ENCODE peak calls at places on chromosomes 3 and 15, in nine cellular contexts. P, S, V, H, E, C, Z, Q and X are unnamed samples.

GRCh38 chr15:68631621-68632051 is 52.8 kb downstream of the CORO2B start:
- DNase-seq in V (no peak), C (no peak), E (no peak), H (no peak), S (no peak), Q (no peak), Z (peak), P (no peak), X (peak)

GRCh38 chr3:54530091-54530490 is 397.8 kb downstream of the LRTM1 start:
- DNase-seq in V (no peak), Z (no peak), P (no peak), E (no peak), H (no peak), C (no peak), Q (no peak), S (no peak), X (no peak)

GRCh38 chr3:37765591-37766219 is 96.0 kb upstream of the CTDSPL start:
- DNase-seq in C (no peak), S (no peak), H (peak), E (no peak), Q (no peak), P (no peak), V (peak), Z (no peak), X (no peak)

GRCh38 chr15:94168250-94168649 is 63.1 kb upstream of the MCTP2 start:
- DNase-seq in S (no peak), H (no peak), P (no peak), V (no peak), Z (peak), C (peak), Q (no peak), E (no peak), X (no peak)

GRCh38 chr3:76585794-76586392 is 454.0 kb upstream of the ROBO2 start:
- DNase-seq in Z (peak), P (no peak), H (no peak), Q (peak), C (peak), E (no peak), S (no peak), V (no peak), X (no peak)

GRCh38 chr15:42890161-42890913 is 30.2 kb downstream of the TTBK2 start:
- DNase-seq in Q (no peak), H (peak), S (peak), V (peak), E (no peak), C (no peak), P (no peak), Z (peak), X (no peak)

GRCh38 chr15:26676115-26676514 is 96.8 kb downstream of the GABRB3 start:
- DNase-seq in H (no peak), V (no peak), S (no peak), C (no peak), Z (no peak), Q (no peak), P (no peak), E (no peak), X (no peak)

GRCh38 chr15:69939513-69940440 is 157.9 kb downstream of the TLE3 start:
- DNase-seq in Q (no peak), V (no peak), C (no peak), S (no peak), P (no peak), Z (peak), E (no peak), H (no peak), X (no peak)

GRCh38 chr3:191123231-191123630 is 75.8 kb upstream of the OSTN start:
- DNase-seq in H (no peak), Z (no peak), V (no peak), E (no peak), C (no peak), S (no peak), Q (no peak), P (no peak), X (no peak)

GRCh38 chr15:45903283-45903682 is 268.5 kb downstream of the SQOR start:
- DNase-seq in P (no peak), V (peak), Z (no peak), C (no peak), E (no peak), S (no peak), H (no peak), Q (no peak), X (no peak)

GRCh38 chr3:196292281-196292923 is 4.9 kb upstream of the PCYT1A start:
- DNase-seq in V (no peak), Z (peak), E (no peak), Q (peak), S (no peak), C (no peak), H (no peak), P (no peak), X (no peak)

GRCh38 chr15:52337198-52337853 is 41.7 kb upstream of the MYO5C start:
- DNase-seq in Z (peak), P (no peak), S (peak), H (no peak), Q (no peak), C (no peak), E (no peak), V (peak), X (no peak)

GRCh38 chr3:99250272-99250671 is 348.8 kb upstream of the DCBLD2 start:
- DNase-seq in C (no peak), E (no peak), H (no peak), P (no peak), Q (no peak), S (peak), Z (no peak), V (no peak), X (no peak)

GRCh38 chr15:81106560-81106959 is 27.5 kb upstream of the CFAP161 start:
- DNase-seq in S (no peak), Z (peak), C (peak), P (peak), Q (peak), V (peak), E (no peak), H (peak), X (peak)

GRCh38 chr3:138187296-138188012 is at the start of gene ARMC8:
- DNase-seq in E (peak), P (peak), C (no peak), Z (peak), S (no peak), V (peak), H (no peak), Q (no peak), X (peak)

GRCh38 chr3:192819001-192819569 is 91.7 kb upstream of the FGF12 start:
- DNase-seq in H (no peak), C (no peak), Z (no peak), V (peak), P (no peak), Q (no peak), E (no peak), S (peak), X (no peak)

GRCh38 chr3:139935071-139935865 is at the start of gene CLSTN2:
- DNase-seq in S (no peak), E (peak), P (peak), C (no peak), H (no peak), Q (peak), Z (peak), V (peak), X (no peak)
- TF ChIP-seq CTCF in S (peak), E (no peak), P (no peak), C (no peak), H (no peak), Q (no peak), Z (no peak), V (no peak), X (no peak)

DNA sequence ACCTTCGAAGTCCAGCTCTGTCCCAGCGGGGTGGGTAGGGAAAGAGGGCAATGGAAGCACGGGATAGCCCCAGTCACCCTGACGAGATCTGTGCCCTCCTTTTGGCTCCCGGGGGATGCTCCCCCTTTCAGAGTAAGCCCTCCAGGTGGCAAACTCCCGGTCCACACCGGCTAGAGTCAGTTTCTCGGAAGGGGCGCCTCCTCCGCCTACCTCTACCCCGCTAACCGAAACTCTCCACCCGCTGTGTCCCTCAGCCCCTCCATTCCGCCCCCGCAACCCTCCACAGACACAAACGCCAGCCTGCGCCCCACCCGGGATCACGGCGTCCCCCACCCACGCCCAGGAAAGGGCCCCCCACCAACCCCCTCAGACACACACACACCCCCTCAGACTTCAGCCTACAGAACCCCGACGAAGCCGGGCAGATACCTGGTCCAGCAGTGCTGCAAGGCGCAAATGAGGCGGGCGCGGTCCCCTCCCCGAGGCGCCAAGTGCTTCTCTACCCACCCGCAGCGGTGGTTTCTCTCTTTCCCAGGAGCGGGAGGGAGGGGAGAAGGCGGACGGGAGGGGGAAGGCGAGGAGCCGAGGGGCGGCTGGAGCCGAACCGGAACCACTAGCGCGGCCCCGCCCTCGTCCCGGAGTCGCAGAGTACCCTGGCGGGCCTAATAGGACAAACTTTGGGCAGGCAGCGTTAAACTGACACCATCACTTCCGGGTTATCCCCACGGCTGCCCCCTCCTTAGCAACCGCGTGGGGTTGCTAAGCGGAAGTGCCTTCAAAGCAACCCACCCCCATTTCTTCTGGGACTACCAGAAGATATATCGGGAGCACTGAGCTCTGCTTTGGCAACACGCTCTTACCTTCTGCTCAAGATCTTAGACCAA is at the start of gene CSNK1G1:
- DNase-seq in Z (peak), E (peak), S (peak), C (peak), P (peak), V (peak), H (peak), Q (peak), X (peak)
- TF ChIP-seq CTCF in Z (no peak), E (no peak), S (no peak), C (no peak), P (no peak), V (no peak), H (no peak), Q (no peak), X (no peak)

DNA sequence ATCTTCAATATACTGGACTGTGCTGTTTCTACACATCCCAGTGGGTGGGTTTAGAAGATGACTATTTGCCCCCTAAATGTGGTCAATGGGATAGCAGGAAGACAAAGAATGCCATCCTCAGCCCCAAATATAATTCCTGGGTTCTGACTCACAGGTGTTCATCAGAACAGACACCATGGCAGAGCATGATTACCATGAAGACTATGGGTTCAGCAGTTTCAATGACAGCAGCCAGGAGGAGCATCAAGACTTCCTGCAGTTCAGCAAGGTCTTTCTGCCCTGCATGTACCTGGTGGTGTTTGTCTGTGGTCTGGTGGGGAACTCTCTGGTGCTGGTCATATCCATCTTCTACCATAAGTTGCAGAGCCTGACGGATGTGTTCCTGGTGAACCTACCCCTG is 3.0 kb downstream of the CXCR6 start:
- DNase-seq in V (no peak), Q (no peak), E (no peak), S (no peak), C (no peak), Z (no peak), H (no peak), P (no peak), X (no peak)
- TF ChIP-seq CTCF in V (no peak), Q (peak), E (peak), S (peak), C (no peak), Z (no peak), H (no peak), P (no peak), X (no peak)

GRCh38 chr3:194286747-194287146 is 64.4 kb downstream of the CPN2 start:
- DNase-seq in E (peak), V (no peak), H (no peak), S (no peak), Q (no peak), P (no peak), Z (peak), C (no peak), X (no peak)

GRCh38 chr3:194285859-194286197 is 65.3 kb downstream of the CPN2 start:
- DNase-seq in Q (no peak), Z (no peak), S (no peak), E (no peak), P (no peak), C (no peak), H (no peak), V (no peak), X (no peak)

GRCh38 chr3:194287392-194287791 is 63.7 kb downstream of the CPN2 start:
- DNase-seq in V (no peak), Z (no peak), Q (no peak), C (no peak), E (no peak), H (no peak), P (no peak), S (no peak), X (no peak)

GRCh38 chr3:194285024-194285858 is 65.9 kb downstream of the CPN2 start:
- DNase-seq in Z (no peak), E (peak), S (peak), V (no peak), Q (no peak), H (no peak), C (no peak), P (no peak), X (no peak)

DNA sequence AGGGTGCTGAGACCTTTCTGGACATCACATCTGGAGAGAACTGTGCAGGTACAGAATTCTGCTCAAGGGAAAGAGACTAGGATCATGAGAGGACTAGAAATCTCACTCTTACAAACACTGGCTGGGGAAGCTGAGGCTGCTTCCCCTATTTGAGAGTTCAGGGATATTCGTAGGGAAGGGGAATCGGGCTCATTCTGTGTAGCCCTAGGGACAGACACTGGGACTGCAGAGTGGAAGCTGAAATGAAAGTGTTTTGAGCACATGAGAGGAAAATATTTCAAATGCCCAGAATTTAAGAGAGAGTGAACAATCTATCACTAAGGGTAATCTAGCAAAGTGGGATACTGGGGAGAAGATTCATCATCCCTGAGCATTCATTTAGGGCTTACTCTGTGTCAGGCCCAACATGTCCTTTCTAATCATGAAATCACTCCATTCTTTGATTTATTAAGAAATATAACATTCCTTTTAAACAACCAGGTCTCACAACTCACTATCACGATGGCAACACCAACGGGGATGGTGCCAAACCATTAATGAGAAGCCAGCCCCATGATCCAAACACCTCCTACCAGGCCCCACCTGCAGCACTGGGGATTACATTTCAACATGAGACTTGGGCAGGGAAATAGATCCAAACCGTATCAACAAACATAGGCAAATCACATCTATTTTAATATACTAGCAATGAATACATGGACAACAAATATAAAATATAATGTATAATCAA is 63.0 kb downstream of the CPN2 start:
- DNase-seq in Q (no peak), P (peak), C (no peak), S (no peak), H (no peak), V (no peak), Z (no peak), E (peak), X (no peak)
- TF ChIP-seq CTCF in Q (no peak), P (no peak), C (no peak), S (no peak), H (no peak), V (no peak), Z (no peak), E (no peak), X (no peak)

GRCh38 chr3:13420817-13421755 is 964 bp upstream of the NUP210 start:
- DNase-seq in Z (peak), V (no peak), E (peak), Q (peak), S (no peak), C (peak), P (no peak), H (no peak), X (peak)

GRCh38 chr3:13415236-13416001 is 4.7 kb downstream of the NUP210 start:
- DNase-seq in H (no peak), Q (peak), E (no peak), V (no peak), Z (no peak), C (peak), S (no peak), P (no peak), X (no peak)

GRCh38 chr3:13420051-13420816 is at the start of gene NUP210:
- DNase-seq in P (peak), Z (peak), E (peak), S (no peak), C (peak), H (no peak), Q (peak), V (no peak), X (peak)

GRCh38 chr3:13416002-13416793 is 3.9 kb downstream of the NUP210 start:
- DNase-seq in H (no peak), S (no peak), Z (peak), C (peak), P (no peak), E (no peak), Q (peak), V (no peak), X (no peak)

GRCh38 chr3:13419356-13420050 is 619 bp downstream of the NUP210 start:
- DNase-seq in H (no peak), Q (peak), Z (peak), V (no peak), S (no peak), E (peak), P (peak), C (peak), X (peak)
- TF ChIP-seq CTCF in H (no peak), Q (no peak), Z (no peak), V (no peak), S (no peak), E (no peak), P (no peak), C (no peak), X (no peak)

GRCh38 chr3:136861890-136862610 is at the start of gene NCK1:
- DNase-seq in H (peak), C (peak), P (peak), Z (peak), S (peak), E (peak), Q (peak), V (peak), X (peak)
- TF ChIP-seq CTCF in H (no peak), C (no peak), P (no peak), Z (peak), S (peak), E (peak), Q (peak), V (no peak), X (no peak)

GRCh38 chr3:141729240-141729639 is 8.9 kb upstream of the RNF7 start:
- DNase-seq in C (no peak), Q (no peak), E (no peak), H (no peak), V (no peak), S (no peak), P (no peak), Z (peak), X (no peak)
- TF ChIP-seq CTCF in C (no peak), Q (no peak), E (no peak), H (no peak), V (peak), S (peak), P (no peak), Z (peak), X (no peak)